ENCODE peak calls at places on chromosomes 2 and 18, in seven cellular contexts. F is CD4-positive, CD25-positive, alpha-beta regulatory T cell; C is body of pancreas; A is iPS DF 6.9; O is mucosa of gallbladder; L is cardiac fibroblast; P is HFFc6. S is an unnamed sample.

GRCh38 chr2:156342252-156343095 is 10.0 kb upstream of the NR4A2 start:
- DNase-seq in F (peak), C (peak), A (no peak), O (peak), L (peak), P (peak), S (peak)

GRCh38 chr2:237264480-237265219 is 149.3 kb downstream of the COL6A3 start:
- DNase-seq in F (no peak), C (no peak), A (no peak), O (no peak), L (peak), P (peak), S (peak)

GRCh38 chr2:128791120-128791982 is 472.7 kb upstream of the HS6ST1 start:
- DNase-seq in F (no peak), C (no peak), A (no peak), O (no peak), L (no peak), P (no peak), S (no peak)

GRCh38 chr2:160210599-160211138 is 10.6 kb upstream of the ITGB6 start:
- DNase-seq in F (peak), C (peak), A (peak), O (peak), L (peak), P (no peak), S (peak)

GRCh38 chr2:20990446-20990988 is 53.4 kb downstream of the APOB start:
- DNase-seq in F (no peak), C (no peak), A (no peak), O (no peak), L (no peak), P (no peak), S (no peak)

GRCh38 chr2:10817413-10817812 is 4.8 kb upstream of the PDIA6 start:
- DNase-seq in F (no peak), C (no peak), A (no peak), O (no peak), L (no peak), P (no peak), S (peak)

GRCh38 chr2:205925373-205926337 is 160.3 kb downstream of the INO80D start:
- DNase-seq in F (peak), C (peak), A (peak), O (peak), L (peak), P (peak), S (peak)

GRCh38 chr18:62399781-62400308 is 74.7 kb downstream of the TNFRSF11A start:
- DNase-seq in F (no peak), C (no peak), A (peak), O (no peak), L (peak), P (no peak), S (peak)

GRCh38 chr18:35322486-35323258 is 21.5 kb downstream of the ZNF24 start:
- DNase-seq in F (no peak), C (no peak), A (no peak), O (no peak), L (peak), P (peak), S (no peak)

S was measured in MCF 10A.